ENCODE peak calls at places on chromosomes 3 and 15, in six cellular contexts. Z is AG08395, J is IMR-90, S is progenitor cell of endocrine pancreas, G is LoVo, V is head of caudate nucleus. U is an unnamed sample.

GRCh38 chr15:88920186-88920891 is 7.2 kb upstream of the MFGE8 start:
- DNase-seq in Z (no peak), J (peak), S (no peak), G (peak), V (no peak), U (no peak)

GRCh38 chr3:9153763-9154601 is 95.5 kb downstream of the SRGAP3 start:
- DNase-seq in Z (peak), J (no peak), S (no peak), G (no peak), V (no peak), U (no peak)

GRCh38 chr3:186360779-186361178 is 1.3 kb downstream of the DGKG start:
- DNase-seq in Z (no peak), J (no peak), S (no peak), G (no peak), V (peak), U (no peak)

GRCh38 chr15:58227706-58228543 is 89.7 kb downstream of the AQP9 start:
- DNase-seq in Z (peak), J (peak), S (peak), G (peak), V (peak), U (peak)

GRCh38 chr15:89912674-89913396 is at the start of gene ARPIN:
- DNase-seq in Z (peak), J (peak), S (peak), G (peak), V (peak), U (peak)

GRCh38 chr15:85583404-85584390 is 203.3 kb downstream of the AKAP13 start:
- DNase-seq in Z (peak), J (peak), S (no peak), G (peak), V (no peak), U (no peak)

GRCh38 chr15:45287400-45287799 is 35.4 kb downstream of the SLC28A2 start:
- DNase-seq in Z (no peak), J (no peak), S (no peak), G (no peak), V (no peak), U (no peak)

GRCh38 chr3:194554488-194555098 is 67.8 kb upstream of the ATP13A3 start:
- DNase-seq in Z (no peak), J (no peak), S (no peak), G (no peak), V (no peak), U (peak)

GRCh38 chr3:17810759-17811158 is 68.3 kb upstream of the TBC1D5 start:
- DNase-seq in Z (peak), J (peak), S (no peak), G (peak), V (no peak), U (peak)

GRCh38 chr15:63600001-63600645 is 2.9 kb downstream of the FBXL22 start:
- DNase-seq in Z (no peak), J (no peak), S (no peak), G (peak), V (peak), U (no peak)

GRCh38 chr15:99967841-99968371 is 234.7 kb upstream of the LYSMD4 start:
- DNase-seq in Z (no peak), J (no peak), S (no peak), G (peak), V (no peak), U (no peak)

GRCh38 chr15:33985751-33986150 is 17.5 kb downstream of the CHRM5 start:
- DNase-seq in Z (no peak), J (peak), S (no peak), G (no peak), V (no peak), U (no peak)

GRCh38 chr3:152595975-152596832 is 238.7 kb upstream of the P2RY1 start:
- DNase-seq in Z (peak), J (peak), S (no peak), G (peak), V (no peak), U (peak)

GRCh38 chr3:46019707-46020106 is 7.6 kb downstream of the XCR1 start:
- DNase-seq in Z (peak), J (no peak), S (no peak), G (no peak), V (no peak), U (no peak)

GRCh38 chr15:80920271-80920699 is 69.3 kb downstream of the MESD start:
- DNase-seq in Z (no peak), J (no peak), S (no peak), G (no peak), V (no peak), U (no peak)

GRCh38 chr15:74200394-74200793 is 2.2 kb downstream of the STRA6 start:
- DNase-seq in Z (peak), J (peak), S (no peak), G (peak), V (no peak), U (no peak)

GRCh38 chr3:132341746-132342145 is 24.5 kb downstream of the ACP3 start:
- DNase-seq in Z (no peak), J (no peak), S (no peak), G (no peak), V (no peak), U (no peak)

GRCh38 chr3:183061431-183062172 is 37.7 kb downstream of the MCCC1 start:
- DNase-seq in Z (no peak), J (peak), S (no peak), G (no peak), V (no peak), U (no peak)

GRCh38 chr3:158617982-158618875 is 26.1 kb upstream of the GFM1 start:
- DNase-seq in Z (no peak), J (no peak), S (no peak), G (no peak), V (no peak), U (no peak)

GRCh38 chr3:43855674-43856299 is 165.0 kb downstream of the ABHD5 start:
- DNase-seq in Z (peak), J (peak), S (peak), G (no peak), V (peak), U (peak)

GRCh38 chr3:151707216-151707615 is 26.5 kb upstream of the AADACL2 start:
- DNase-seq in Z (no peak), J (peak), S (no peak), G (no peak), V (no peak), U (no peak)

GRCh38 chr15:58474741-58475323 is 43.0 kb downstream of the LIPC start:
- DNase-seq in Z (no peak), J (no peak), S (no peak), G (no peak), V (no peak), U (no peak)

GRCh38 chr3:71495708-71496472 is 87.6 kb downstream of the FOXP1 start:
- DNase-seq in Z (peak), J (peak), S (no peak), G (peak), V (no peak), U (peak)

GRCh38 chr15:29888651-29889050 is 66.4 kb upstream of the TJP1 start:
- DNase-seq in Z (no peak), J (peak), S (no peak), G (no peak), V (no peak), U (no peak)

GRCh38 chr3:186128158-186128557 is 19.3 kb upstream of the ETV5 start:
- DNase-seq in Z (no peak), J (no peak), S (no peak), G (no peak), V (no peak), U (no peak)

GRCh38 chr15:77002954-77003912 is 8.3 kb downstream of the PSTPIP1 start:
- DNase-seq in Z (no peak), J (no peak), S (no peak), G (no peak), V (peak), U (no peak)

GRCh38 chr3:26437678-26438077 is 184.9 kb upstream of the LRRC3B start:
- DNase-seq in Z (no peak), J (no peak), S (no peak), G (no peak), V (no peak), U (no peak)

GRCh38 chr15:29880341-29880740 is 58.1 kb upstream of the TJP1 start:
- DNase-seq in Z (no peak), J (no peak), S (no peak), G (no peak), V (no peak), U (no peak)

GRCh38 chr3:126969586-126969985 is 13.3 kb upstream of the PLXNA1 start:
- DNase-seq in Z (no peak), J (peak), S (no peak), G (no peak), V (no peak), U (no peak)

GRCh38 chr3:124851136-124851535 is 36.0 kb downstream of the ITGB5 start:
- DNase-seq in Z (no peak), J (no peak), S (no peak), G (no peak), V (no peak), U (no peak)

GRCh38 chr15:61051570-61052031 is 177.5 kb downstream of the RORA start:
- DNase-seq in Z (peak), J (peak), S (no peak), G (no peak), V (peak), U (peak)